ENCODE peak calls at places on chromosomes 11 and 22, in five cellular contexts. U, N, F, B and A are unnamed samples.

GRCh38 chr11:131685206-131685605 is 314.8 kb downstream of the NTM start:
- DNase-seq in U (no peak), N (no peak), F (no peak), B (no peak), A (no peak)

GRCh38 chr11:121451982-121452608 is at the start of gene SORL1:
- DNase-seq in U (peak; percentile 86), N (peak; percentile 62), F (no peak), B (peak; percentile 36), A (peak; percentile 68)

GRCh38 chr11:72456651-72457050 is 22.3 kb upstream of the CLPB start:
- DNase-seq in U (no peak), N (no peak), F (no peak), B (no peak), A (no peak)

GRCh38 chr11:69599502-69599901 is 41.5 kb upstream of the CCND1 start:
- DNase-seq in U (no peak), N (no peak), F (peak; percentile 31), B (peak; percentile 50), A (peak; percentile 52)

GRCh38 chr22:28282346-28282745 is 363.3 kb upstream of the PITPNB start:
- DNase-seq in U (no peak), N (no peak), F (no peak), B (peak; percentile 74), A (peak; percentile 10)

GRCh38 chr22:46029574-46030200 is 52.7 kb upstream of the WNT7B start:
- DNase-seq in U (no peak), N (peak; percentile 0), F (peak; percentile 69), B (no peak), A (no peak)

GRCh38 chr11:13486926-13487660 is 8.7 kb downstream of the PTH start:
- DNase-seq in U (peak; percentile 25), N (no peak), F (no peak), B (peak; percentile 35), A (no peak)

GRCh38 chr11:79062814-79063762 is 377.7 kb downstream of the TENM4 start:
- DNase-seq in U (no peak), N (no peak), F (no peak), B (no peak), A (peak; percentile 65)

GRCh38 chr11:35412285-35412684 is 7.1 kb downstream of the SLC1A2 start:
- DNase-seq in U (no peak), N (no peak), F (no peak), B (peak; percentile 12), A (peak; percentile 17)

GRCh38 chr11:18012314-18012905 is 437 bp downstream of the SERGEF start:
- DNase-seq in U (peak; percentile 42), N (peak; percentile 20), F (no peak), B (peak; percentile 13), A (peak; percentile 38)

GRCh38 chr22:34015642-34016041 is 95.4 kb upstream of the LARGE1 start:
- DNase-seq in U (no peak), N (no peak), F (no peak), B (no peak), A (no peak)

GRCh38 chr11:128342511-128343133 is 244.7 kb downstream of the ETS1 start:
- DNase-seq in U (peak; percentile 42), N (no peak), F (no peak), B (peak; percentile 79), A (peak; percentile 18)

GRCh38 chr11:16367252-16367651 is 10.9 kb upstream of the SOX6 start:
- DNase-seq in U (no peak), N (no peak), F (no peak), B (no peak), A (no peak)

GRCh38 chr22:27801197-27801615 is 350 bp downstream of the MN1 start:
- DNase-seq in U (no peak), N (no peak), F (no peak), B (no peak), A (peak; percentile 34)

GRCh38 chr22:48664586-48664985 is 1163.1 kb downstream of the BRD1 start:
- DNase-seq in U (no peak), N (no peak), F (no peak), B (no peak), A (no peak)

GRCh38 chr22:48662476-48663150 is 1165.1 kb downstream of the BRD1 start:
- DNase-seq in U (no peak), N (no peak), F (no peak), B (no peak), A (no peak)

GRCh38 chr22:48661984-48662383 is 1165.7 kb downstream of the BRD1 start:
- DNase-seq in U (no peak), N (no peak), F (no peak), B (no peak), A (no peak)

GRCh38 chr22:48665286-48666010 is 1162.2 kb downstream of the BRD1 start:
- DNase-seq in U (no peak), N (no peak), F (no peak), B (peak; percentile 90), A (no peak)

DNA sequence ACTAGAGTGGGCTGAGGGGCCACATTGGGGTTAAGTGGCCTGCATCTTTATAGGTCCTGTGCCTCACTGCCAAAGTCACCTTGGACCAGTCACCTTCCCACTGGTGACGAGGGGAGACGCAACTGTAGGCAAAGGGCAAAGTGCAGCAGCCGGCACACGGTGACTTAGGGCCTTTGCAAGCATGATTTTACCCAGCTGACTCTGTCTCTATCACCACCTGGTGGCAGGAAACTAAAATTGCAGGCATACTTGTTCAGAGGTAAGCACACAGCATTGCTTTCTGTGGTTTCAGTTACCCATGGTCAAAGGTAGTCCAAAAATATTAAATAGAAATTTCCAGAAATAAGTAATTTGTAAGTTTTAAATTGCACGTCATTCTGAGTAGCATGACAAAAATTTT is 1164.4 kb downstream of the BRD1 start:
- DNase-seq in U (peak; percentile 10), N (no peak), F (no peak), B (no peak), A (no peak)
- TF ChIP-seq CTCF in U (peak; percentile 74), N (peak; percentile 78), F (no peak), B (peak; percentile 44), A (peak; percentile 34)

GRCh38 chr11:11426226-11426915 is 73.3 kb upstream of the CSNK2A3 start:
- DNase-seq in U (no peak), N (no peak), F (no peak), B (peak; percentile 25), A (peak; percentile 55)
- TF ChIP-seq CTCF in U (no peak), N (no peak), F (no peak), B (no peak), A (no peak)

GRCh38 chr11:93784935-93785360 is 866 bp downstream of the MED17 start:
- DNase-seq in U (no peak), N (no peak), F (no peak), B (no peak), A (no peak)

GRCh38 chr11:93783767-93784151 is 323 bp upstream of the MED17 start:
- DNase-seq in U (no peak), N (no peak), F (no peak), B (no peak), A (no peak)

GRCh38 chr11:93783362-93783761 is 720 bp upstream of the MED17 start:
- DNase-seq in U (no peak), N (no peak), F (no peak), B (no peak), A (no peak)

DNA sequence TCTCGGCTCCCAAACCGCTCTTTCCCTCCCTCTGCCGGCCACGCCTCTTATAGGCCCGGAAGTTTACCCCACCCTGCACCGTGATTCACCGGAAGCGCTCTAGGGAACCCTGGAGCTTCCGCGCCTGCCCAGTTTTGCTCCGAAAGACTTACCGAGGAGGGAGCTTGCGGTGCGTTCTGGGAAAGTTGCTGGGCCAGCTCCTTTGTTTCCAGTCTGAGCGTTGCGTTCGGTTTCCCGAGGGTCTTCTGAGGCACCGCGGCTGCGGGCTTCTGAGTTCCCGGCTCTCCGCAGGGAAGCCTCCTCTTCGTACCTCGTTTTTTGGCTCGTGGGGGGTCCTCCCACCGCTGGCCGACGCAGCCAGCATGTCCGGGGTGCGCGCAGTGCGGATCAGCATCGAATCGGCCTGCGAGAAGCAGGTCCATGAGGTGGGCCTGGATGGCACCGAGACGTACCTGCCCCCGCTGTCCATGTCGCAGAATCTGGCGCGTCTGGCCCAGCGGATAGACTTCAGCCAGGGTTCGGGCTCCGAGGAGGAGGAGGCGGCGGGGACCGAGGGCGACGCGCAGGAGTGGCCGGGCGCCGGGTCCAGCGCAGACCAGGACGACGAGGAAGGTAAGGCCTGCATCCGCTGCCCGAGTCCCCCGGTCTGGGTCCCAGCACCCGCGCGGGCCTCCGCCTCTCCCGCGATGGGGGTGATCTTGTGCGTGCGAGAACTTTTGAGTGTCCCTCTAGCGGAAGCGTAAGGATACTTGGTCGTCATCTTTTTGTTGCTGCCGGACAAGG is at the start of gene MED17:
- DNase-seq in U (peak; percentile 93), N (peak; percentile 78), F (peak; percentile 95), B (peak; percentile 89), A (peak; percentile 95)
- TF ChIP-seq CTCF in U (peak; percentile 57), N (peak; percentile 3), F (peak; percentile 44), B (peak; percentile 54), A (peak; percentile 19)

DNA sequence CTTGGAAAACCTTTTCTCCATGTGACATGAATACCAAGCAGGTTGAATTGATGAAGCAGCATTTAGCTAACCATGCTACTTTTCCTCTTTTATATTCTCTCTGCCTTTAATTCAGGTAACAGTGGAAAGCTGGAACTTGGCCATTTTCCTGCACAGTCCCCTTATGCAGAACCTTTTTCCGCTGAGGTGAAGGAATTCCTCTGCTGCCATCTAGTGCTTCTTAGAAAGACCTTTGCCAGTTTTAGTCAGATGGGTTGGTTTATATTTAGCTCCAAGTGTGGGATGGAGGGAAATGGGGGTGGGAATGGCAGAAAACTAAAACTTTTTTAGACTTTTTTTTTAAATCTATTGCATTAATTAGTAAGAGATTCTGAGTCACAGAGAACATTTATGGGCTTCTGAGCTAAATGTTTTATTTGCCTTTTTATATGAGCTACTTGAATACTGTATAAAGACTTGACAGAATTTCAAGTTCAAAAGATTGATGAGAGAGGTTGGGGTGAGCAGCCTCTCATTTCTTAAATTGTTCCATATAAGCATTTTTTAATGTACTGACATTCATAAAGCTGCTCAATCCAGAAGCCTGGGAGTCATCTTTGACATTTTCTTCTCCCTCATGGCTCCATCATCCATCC is 153.9 kb upstream of the ZC3H12C start:
- DNase-seq in U (peak; percentile 34), N (no peak), F (no peak), B (peak; percentile 87), A (peak; percentile 86)
- TF ChIP-seq CTCF in U (peak; percentile 68), N (peak; percentile 44), F (peak; percentile 41), B (peak; percentile 86), A (peak; percentile 64)

GRCh38 chr11:62392944-62393628 is 25.7 kb upstream of the SCGB1A1 start:
- DNase-seq in U (peak; percentile 55), N (no peak), F (no peak), B (no peak), A (peak; percentile 44)
- TF ChIP-seq CTCF in U (peak; percentile 75), N (peak; percentile 14), F (no peak), B (no peak), A (peak; percentile 25)

DNA sequence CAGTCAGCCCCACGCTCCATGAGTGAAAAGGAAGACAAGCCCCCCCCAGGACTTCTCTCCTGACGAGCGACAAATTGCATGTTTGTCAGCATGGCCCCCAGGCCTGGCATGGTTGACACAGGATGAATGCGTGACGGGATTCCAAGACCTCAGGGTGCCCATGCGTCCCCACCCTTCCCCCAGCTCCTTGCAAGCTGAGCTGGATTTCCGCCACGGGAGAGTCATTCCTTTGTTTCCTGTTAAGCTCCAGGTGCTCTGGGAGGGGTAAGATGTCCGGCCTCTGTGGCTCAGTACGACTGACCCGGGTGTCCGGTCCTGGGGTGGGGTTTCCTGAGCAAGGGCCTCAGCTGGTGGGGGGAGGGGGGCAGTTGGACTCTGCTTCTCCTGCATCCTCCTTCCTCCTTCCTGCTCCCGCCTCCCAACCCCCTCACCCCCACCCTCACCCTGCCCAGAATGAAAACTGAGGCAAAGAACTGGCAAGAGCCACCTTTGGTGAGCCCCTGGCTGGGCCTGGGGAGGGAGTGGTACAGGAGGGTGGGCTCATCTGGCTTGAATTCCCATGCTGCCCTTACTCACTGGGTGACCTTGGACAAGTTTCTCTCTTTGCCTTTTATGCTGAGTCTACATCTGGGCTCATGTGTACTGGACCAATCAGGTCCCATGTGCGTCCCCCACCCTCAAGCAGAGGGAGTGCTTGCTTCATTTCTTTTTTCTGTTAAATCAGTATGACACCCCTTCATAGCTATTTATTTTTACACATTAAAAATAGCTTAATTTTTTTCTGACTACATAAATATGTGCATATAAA is 2.5 kb downstream of the CDC42EP2 start:
- DNase-seq in U (no peak), N (no peak), F (peak; percentile 87), B (peak; percentile 94), A (peak; percentile 84)
- TF ChIP-seq CTCF in U (no peak), N (no peak), F (no peak), B (peak; percentile 15), A (no peak)